ENCODE peak calls at places on chromosomes 3 and 15, in five cellular contexts. One of them, this sample, is unnamed.

GRCh38 chr3:73820431-73820830 is 195.7 kb upstream of the PDZRN3 start:
- DNase-seq in right atrium auricular region: no peak
- DNase-seq in memory B cell: no peak
- DNase-seq in right cardiac atrium: no peak
- DNase-seq in NCI-H1105 treated with DMSO at 0.1 percent for 48 hours: no peak
- DNase-seq in this sample: no peak

GRCh38 chr3:133330043-133330442 is 69.8 kb upstream of the BFSP2 start:
- DNase-seq in right atrium auricular region: no peak
- DNase-seq in memory B cell: no peak
- DNase-seq in right cardiac atrium: no peak
- DNase-seq in NCI-H1105 treated with DMSO at 0.1 percent for 48 hours: peak
- DNase-seq in this sample: no peak

GRCh38 chr3:5005367-5005766 is 26.1 kb downstream of the BHLHE40 start:
- DNase-seq in right atrium auricular region: no peak
- DNase-seq in memory B cell: no peak
- DNase-seq in right cardiac atrium: no peak
- DNase-seq in NCI-H1105 treated with DMSO at 0.1 percent for 48 hours: no peak
- DNase-seq in this sample: no peak

GRCh38 chr3:140096037-140096436 is 161.1 kb downstream of the CLSTN2 start:
- DNase-seq in right atrium auricular region: no peak
- DNase-seq in memory B cell: no peak
- DNase-seq in right cardiac atrium: no peak
- DNase-seq in NCI-H1105 treated with DMSO at 0.1 percent for 48 hours: no peak
- DNase-seq in this sample: no peak

GRCh38 chr3:195893121-195893449 is 15.3 kb downstream of the TNK2 start:
- DNase-seq in right atrium auricular region: no peak
- DNase-seq in memory B cell: no peak
- DNase-seq in right cardiac atrium: peak
- DNase-seq in NCI-H1105 treated with DMSO at 0.1 percent for 48 hours: no peak
- DNase-seq in this sample: no peak

GRCh38 chr15:52112203-52112750 is 298 bp downstream of the BCL2L10 start:
- DNase-seq in right atrium auricular region: peak
- DNase-seq in memory B cell: peak
- DNase-seq in right cardiac atrium: no peak
- DNase-seq in NCI-H1105 treated with DMSO at 0.1 percent for 48 hours: no peak
- DNase-seq in this sample: peak

GRCh38 chr3:148146947-148147346 is 550.8 kb upstream of the AGTR1 start:
- DNase-seq in right atrium auricular region: no peak
- DNase-seq in memory B cell: no peak
- DNase-seq in right cardiac atrium: no peak
- DNase-seq in NCI-H1105 treated with DMSO at 0.1 percent for 48 hours: peak
- DNase-seq in this sample: no peak

GRCh38 chr3:157369712-157370447 is 66.8 kb upstream of the PTX3 start:
- DNase-seq in right atrium auricular region: no peak
- DNase-seq in memory B cell: no peak
- DNase-seq in right cardiac atrium: no peak
- DNase-seq in NCI-H1105 treated with DMSO at 0.1 percent for 48 hours: peak
- DNase-seq in this sample: no peak

GRCh38 chr15:70186152-70186551 is 88.4 kb upstream of the TLE3 start:
- DNase-seq in right atrium auricular region: no peak
- DNase-seq in memory B cell: no peak
- DNase-seq in right cardiac atrium: no peak
- DNase-seq in NCI-H1105 treated with DMSO at 0.1 percent for 48 hours: no peak
- DNase-seq in this sample: no peak

GRCh38 chr15:28114114-28114455 is 15.0 kb upstream of the OCA2 start:
- DNase-seq in right atrium auricular region: no peak
- DNase-seq in memory B cell: no peak
- DNase-seq in right cardiac atrium: no peak
- DNase-seq in NCI-H1105 treated with DMSO at 0.1 percent for 48 hours: no peak
- DNase-seq in this sample: no peak

GRCh38 chr3:73255609-73256029 is 194.2 kb downstream of the EBLN2 start:
- DNase-seq in right atrium auricular region: no peak
- DNase-seq in memory B cell: no peak
- DNase-seq in right cardiac atrium: no peak
- DNase-seq in NCI-H1105 treated with DMSO at 0.1 percent for 48 hours: peak
- DNase-seq in this sample: no peak

This sample was measured in GM12891.